ENCODE peak calls at places on chromosomes 7 and 10, in six cellular contexts. L is pancreas; K is upper lobe of left lung; P is ascending aorta; I is hepatocyte; E is CD8-positive, alpha-beta memory T cell. G is an unnamed sample. For H3K4me1 and H3K9me3, the result is how much of the 10 kb centered on the place peaks cover.

GRCh38 chr10:58555170-58555929 is 42.7 kb downstream of the BICC1 start:
- DNase-seq in P (no peak), E (no peak), K (no peak), I (no peak), L (no peak), G (no peak)

GRCh38 chr7:42046483-42046882 is 190.5 kb downstream of the GLI3 start:
- DNase-seq in L (no peak), I (no peak), E (no peak), P (no peak), K (no peak), G (no peak)

GRCh38 chr10:95266674-95267095 is 24.1 kb downstream of the PDLIM1 start:
- DNase-seq in E (no peak), I (peak), L (peak), P (no peak), K (no peak), G (no peak)

GRCh38 chr10:112446055-112446854 is 459 bp downstream of the ZDHHC6 start:
- DNase-seq in I (peak), K (peak), L (peak), E (no peak), P (no peak), G (no peak)

GRCh38 chr7:25515876-25516275 is 287.6 kb upstream of the NPVF start:
- DNase-seq in E (no peak), K (no peak), P (no peak), I (no peak), L (no peak), G (no peak)

GRCh38 chr7:42672339-42672990 is 239.4 kb downstream of the C7orf25 start:
- DNase-seq in E (no peak), K (no peak), P (no peak), L (no peak), I (no peak), G (no peak)

GRCh38 chr10:125281091-125281490 is 120.7 kb upstream of the CTBP2 start:
- DNase-seq in P (no peak), I (no peak), E (no peak), L (no peak), K (no peak), G (no peak)

GRCh38 chr7:105673367-105674188 is 92.3 kb upstream of the EFCAB10 start:
- DNase-seq in I (no peak), K (peak), E (no peak), L (peak), P (no peak), G (no peak)

GRCh38 chr7:127705461-127705959 is 53.5 kb downstream of the SND1 start:
- DNase-seq in L (no peak), E (no peak), I (no peak), K (no peak), P (no peak), G (no peak)

GRCh38 chr10:31939797-31940708 is 11.4 kb upstream of the ARHGAP12 start:
- DNase-seq in P (no peak), E (no peak), I (no peak), K (no peak), L (no peak), G (no peak)

GRCh38 chr7:2040201-2040892 is 192.4 kb downstream of the MAD1L1 start:
- DNase-seq in E (peak), P (no peak), I (no peak), L (no peak), K (no peak), G (no peak)

GRCh38 chr7:21253740-21254687 is 173.9 kb upstream of the SP4 start:
- DNase-seq in P (no peak), L (peak), K (peak), I (peak), E (peak), G (no peak)

GRCh38 chr7:55130079-55130476 is 111.3 kb downstream of the EGFR start:
- DNase-seq in L (no peak), E (no peak), I (no peak), P (no peak), K (peak), G (no peak)

GRCh38 chr7:3187378-3188040 is 113.5 kb upstream of the SDK1 start:
- DNase-seq in P (no peak), E (no peak), K (no peak), I (no peak), L (no peak), G (no peak)

GRCh38 chr10:96850825-96851224 is 18.7 kb downstream of the LCOR start:
- DNase-seq in L (no peak), E (no peak), I (peak), P (no peak), K (no peak), G (no peak)

GRCh38 chr10:88088441-88089340 is 225.3 kb downstream of the PTEN start:
- DNase-seq in L (no peak), P (no peak), I (no peak), E (no peak), K (no peak), G (no peak)

GRCh38 chr7:108004220-108005142 is 1.5 kb upstream of the LAMB1 start:
- DNase-seq in P (no peak), I (peak), L (peak), K (no peak), E (no peak), G (no peak)

GRCh38 chr7:4716946-4717694 is 35.0 kb downstream of the FOXK1 start:
- DNase-seq in E (no peak), K (no peak), P (no peak), I (no peak), L (no peak), G (no peak)

GRCh38 chr7:5478568-5479045 is 55.0 kb upstream of the TNRC18 start:
- DNase-seq in I (peak), P (no peak), K (no peak), L (no peak), E (no peak), G (no peak)

GRCh38 chr7:25851332-25852248 is 300.4 kb upstream of the NFE2L3 start:
- DNase-seq in E (peak), I (peak), L (peak), P (peak), K (peak), G (peak)

GRCh38 chr7:150941983-150942590 is 36.0 kb downstream of the KCNH2 start:
- DNase-seq in P (no peak), I (peak), K (peak), L (no peak), E (peak), G (peak)

GRCh38 chr10:24680647-24681475 is 42.8 kb downstream of the ARHGAP21 start:
- DNase-seq in L (no peak), K (no peak), I (no peak), P (no peak), E (no peak), G (no peak)

GRCh38 chr7:117041007-117041406 is 87.7 kb downstream of the ST7 start:
- DNase-seq in K (no peak), P (no peak), L (no peak), E (no peak), I (no peak), G (no peak)

GRCh38 chr7:91632948-91633519 is 247.5 kb downstream of the MTERF1 start:
- DNase-seq in L (no peak), I (no peak), E (no peak), P (no peak), K (no peak), G (no peak)

GRCh38 chr10:120732067-120732466 is 119.1 kb upstream of the WDR11 start:
- DNase-seq in L (no peak), E (no peak), I (peak), K (no peak), P (no peak), G (no peak)

GRCh38 chr10:96664563-96664962 is 55.8 kb downstream of the PIK3AP1 start:
- DNase-seq in L (no peak), K (no peak), P (no peak), E (no peak), I (no peak), G (no peak)

GRCh38 chr7:106462365-106462859 is 177.6 kb upstream of the NAMPT start:
- DNase-seq in L (no peak), E (no peak), P (no peak), I (peak), K (no peak), G (no peak)

GRCh38 chr7:128744366-128744905 is 5.3 kb downstream of the CALU start:
- DNase-seq in E (no peak), P (no peak), I (no peak), K (no peak), L (no peak), G (no peak)

GRCh38 chr10:88234332-88234731 is 348.8 kb downstream of the RNLS start:
- DNase-seq in I (no peak), L (no peak), E (no peak), K (no peak), P (no peak), G (no peak)

GRCh38 chr7:46949270-46949931 is 632.5 kb downstream of the TNS3 start:
- DNase-seq in I (no peak), K (no peak), L (no peak), E (no peak), P (no peak), G (no peak)

GRCh38 chr7:121344093-121344492 is 15.3 kb downstream of the WNT16 start:
- DNase-seq in E (no peak), P (no peak), I (no peak), K (no peak), L (no peak), G (no peak)

GRCh38 chr7:40733578-40733977 is 598.8 kb downstream of the SUGCT start:
- DNase-seq in I (no peak), E (no peak), L (no peak), K (no peak), P (no peak), G (no peak)

GRCh38 chr10:127976286-127976685 is 69.4 kb downstream of the PTPRE start:
- DNase-seq in K (no peak), P (no peak), E (no peak), L (no peak), I (no peak), G (no peak)

GRCh38 chr7:139984642-139985539 is 77.9 kb downstream of the PARP12 start:
- DNase-seq in P (no peak), L (no peak), K (no peak), I (no peak), E (no peak), G (no peak)

GRCh38 chr10:53025172-53025651 is 252.6 kb upstream of the MBL2 start:
- DNase-seq in P (no peak), K (no peak), I (no peak), E (no peak), L (no peak), G (no peak)

GRCh38 chr10:32459072-32459703 is 13.2 kb downstream of the CCDC7 start:
- DNase-seq in E (peak), I (no peak), L (no peak), P (no peak), K (no peak), G (peak)

GRCh38 chr7:102453319-102453718 is 11.3 kb downstream of the ALKBH4 start:
- DNase-seq in P (no peak), E (no peak), L (no peak), I (no peak), K (peak), G (no peak)

GRCh38 chr7:102456327-102456726 is 8.3 kb downstream of the ALKBH4 start:
- DNase-seq in K (no peak), E (no peak), L (no peak), I (no peak), P (no peak), G (no peak)

GRCh38 chr7:102457352-102457924 is 7.2 kb downstream of the ALKBH4 start:
- DNase-seq in P (no peak), K (no peak), E (no peak), I (no peak), L (no peak), G (no peak)

GRCh38 chr7:102454423-102454822 is 10.2 kb downstream of the ALKBH4 start:
- DNase-seq in P (no peak), K (no peak), L (no peak), I (no peak), E (no peak), G (no peak)

GRCh38 chr7:102455596-102455995 is 9.1 kb downstream of the ALKBH4 start:
- DNase-seq in P (no peak), E (no peak), K (no peak), L (no peak), I (no peak), G (no peak)
- H3K4me1 ChIP-seq in P (under half), E (under half), K (under half), L (under half), I (under half), G (under half)

GRCh38 chr10:109737009-109737408 is 186.3 kb downstream of the XPNPEP1 start:
- DNase-seq in I (no peak), E (no peak), P (no peak), K (no peak), L (no peak), G (no peak)
- H3K27ac ChIP-seq in I (no peak), E (no peak), P (no peak), K (no peak), L (no peak), G (no peak)

GRCh38 chr7:414681-415560 is 104.7 kb downstream of the PDGFA start:
- DNase-seq in P (no peak), I (no peak), K (no peak), L (no peak), E (peak), G (no peak)

GRCh38 chr7:417625-417889 is 102.1 kb downstream of the PDGFA start:
- DNase-seq in I (no peak), E (no peak), K (no peak), L (no peak), P (no peak), G (no peak)

GRCh38 chr7:417973-418601 is 101.6 kb downstream of the PDGFA start:
- DNase-seq in K (no peak), E (no peak), L (no peak), I (no peak), P (no peak), G (no peak)

GRCh38 chr7:416761-417624 is 102.7 kb downstream of the PDGFA start:
- DNase-seq in K (no peak), P (no peak), L (no peak), E (peak), I (no peak), G (no peak)

GRCh38 chr7:415646-416525 is 103.8 kb downstream of the PDGFA start:
- DNase-seq in I (no peak), P (no peak), K (no peak), E (peak), L (no peak), G (no peak)
- H3K9me3 ChIP-seq in I (under half), P (under half), K (under half), E (under half), L (under half), G (under half)

GRCh38 chr7:27905951-27906350 is 166.0 kb downstream of the TAX1BP1 start:
- DNase-seq in I (no peak), P (no peak), E (no peak), K (no peak), L (no peak), G (no peak)
- H3K4me1 ChIP-seq in I (under half), P (under half), E (under half), K (under half), L (under half), G (under half)

GRCh38 chr7:8172372-8173354 is 89.3 kb downstream of the ICA1 start:
- DNase-seq in K (no peak), E (no peak), P (no peak), L (no peak), I (no peak), G (no peak)
- H3K27ac ChIP-seq in K (no peak), E (no peak), P (no peak), L (no peak), I (no peak), G (no peak)

GRCh38 chr7:95432606-95433005 is 2.2 kb downstream of the PON2 start:
- DNase-seq in K (no peak), L (no peak), P (no peak), I (no peak), E (no peak), G (no peak)
- H3K9me3 ChIP-seq in K (under half), L (under half), P (under half), I (under half), E (under half), G (under half)

GRCh38 chr10:110525349-110526260 is 27.9 kb downstream of the DUSP5 start:
- DNase-seq in P (no peak), K (no peak), L (no peak), I (no peak), E (no peak), G (no peak)
- H3K4me1 ChIP-seq in P (under half), K (under half), L (under half), I (under half), E (under half), G (under half)

GRCh38 chr7:99949645-99950228 is 20.3 kb upstream of the GJC3 start:
- DNase-seq in L (no peak), I (no peak), K (no peak), P (no peak), E (no peak), G (no peak)

GRCh38 chr7:99958564-99959227 is 17.1 kb downstream of the AZGP1 start:
- DNase-seq in P (no peak), L (no peak), I (no peak), E (no peak), K (no peak), G (no peak)

GRCh38 chr7:99955247-99955646 is 20.6 kb downstream of the AZGP1 start:
- DNase-seq in L (no peak), P (no peak), I (no peak), E (no peak), K (peak), G (no peak)

GRCh38 chr7:99953649-99954048 is 22.2 kb downstream of the AZGP1 start:
- DNase-seq in K (peak), L (no peak), I (no peak), E (no peak), P (no peak), G (no peak)
- H3K27ac ChIP-seq in K (peak), L (no peak), I (no peak), E (no peak), P (no peak), G (no peak)